ENCODE peak calls at places on chromosomes 16 and 17, in eight cellular contexts. E is A549, O is heart right ventricle, C is Calu3, X is IMR-90, L is upper lobe of left lung, Y is esophagus squamous epithelium, I is prostate gland. K is an unnamed sample.

GRCh38 chr17:51258756-51259573 is 884 bp downstream of the MBTD1 start:
- DNase-seq in C (peak), X (no peak), L (no peak), E (peak), O (peak), I (peak), Y (no peak), K (no peak)

GRCh38 chr17:44076716-44077594 is 6.4 kb downstream of the G6PC3 start:
- DNase-seq in Y (no peak), I (peak), O (no peak), X (no peak), E (no peak), L (no peak), C (no peak), K (no peak)

GRCh38 chr17:43356450-43356849 is 42.3 kb upstream of the ARL4D start:
- DNase-seq in C (no peak), E (no peak), L (no peak), O (no peak), X (no peak), I (no peak), Y (no peak), K (no peak)

GRCh38 chr17:66834919-66835454 is at the start of gene CACNG5:
- DNase-seq in O (no peak), L (no peak), Y (no peak), E (no peak), X (no peak), I (no peak), C (no peak), K (no peak)

GRCh38 chr16:27547134-27547533 is 2.6 kb downstream of the GTF3C1 start:
- DNase-seq in L (no peak), O (no peak), I (no peak), C (no peak), E (no peak), X (peak), Y (no peak), K (no peak)

GRCh38 chr17:67602974-67603373 is 114.8 kb upstream of the NOL11 start:
- DNase-seq in C (peak), X (peak), L (no peak), E (peak), Y (no peak), I (no peak), O (no peak), K (no peak)

GRCh38 chr16:23917621-23918020 is 81.8 kb downstream of the PRKCB start:
- DNase-seq in C (no peak), X (no peak), E (no peak), I (no peak), L (no peak), Y (no peak), O (no peak), K (no peak)

GRCh38 chr16:7221157-7221556 is 111.5 kb upstream of the RBFOX1 start:
- DNase-seq in Y (no peak), E (no peak), I (no peak), X (no peak), O (no peak), L (no peak), C (no peak), K (no peak)

GRCh38 chr16:68762996-68763756 is 26.1 kb downstream of the CDH1 start:
- DNase-seq in I (peak), E (no peak), X (no peak), L (no peak), Y (no peak), O (no peak), C (no peak), K (no peak)

GRCh38 chr16:10370096-10370726 is 15.7 kb upstream of the ATF7IP2 start:
- DNase-seq in O (no peak), L (no peak), C (no peak), E (no peak), X (no peak), I (no peak), Y (no peak), K (no peak)

GRCh38 chr16:10373556-10373955 is 12.3 kb upstream of the ATF7IP2 start:
- DNase-seq in L (no peak), E (no peak), O (no peak), C (no peak), X (no peak), I (no peak), Y (no peak), K (no peak)

GRCh38 chr16:10367616-10368188 is 18.2 kb upstream of the ATF7IP2 start:
- DNase-seq in I (no peak), Y (no peak), C (no peak), L (no peak), E (no peak), O (no peak), X (no peak), K (no peak)

GRCh38 chr16:10371592-10371991 is 14.3 kb upstream of the ATF7IP2 start:
- DNase-seq in E (no peak), O (no peak), I (no peak), L (no peak), Y (no peak), X (no peak), C (no peak), K (no peak)

GRCh38 chr16:10368984-10369551 is 16.8 kb upstream of the ATF7IP2 start:
- DNase-seq in C (no peak), I (no peak), O (no peak), L (no peak), E (peak), X (no peak), Y (no peak), K (no peak)
- TF ChIP-seq CTCF in C (no peak), I (no peak), O (no peak), L (no peak), E (no peak), X (no peak), Y (no peak), K (no peak)

GRCh38 chr17:6326483-6326882 is 108.4 kb downstream of the AIPL1 start:
- DNase-seq in E (no peak), Y (no peak), O (no peak), I (no peak), C (no peak), L (no peak), X (no peak), K (no peak)

GRCh38 chr17:6325741-6326140 is 109.2 kb downstream of the AIPL1 start:
- DNase-seq in E (no peak), O (no peak), X (no peak), L (no peak), Y (no peak), I (no peak), C (no peak), K (no peak)

GRCh38 chr17:6328279-6328678 is 106.6 kb downstream of the AIPL1 start:
- DNase-seq in X (no peak), O (no peak), Y (no peak), E (peak), I (no peak), C (no peak), L (no peak), K (no peak)

GRCh38 chr17:6327007-6327406 is 107.9 kb downstream of the AIPL1 start:
- DNase-seq in O (peak), C (no peak), Y (no peak), L (no peak), E (no peak), X (no peak), I (no peak), K (no peak)

DNA sequence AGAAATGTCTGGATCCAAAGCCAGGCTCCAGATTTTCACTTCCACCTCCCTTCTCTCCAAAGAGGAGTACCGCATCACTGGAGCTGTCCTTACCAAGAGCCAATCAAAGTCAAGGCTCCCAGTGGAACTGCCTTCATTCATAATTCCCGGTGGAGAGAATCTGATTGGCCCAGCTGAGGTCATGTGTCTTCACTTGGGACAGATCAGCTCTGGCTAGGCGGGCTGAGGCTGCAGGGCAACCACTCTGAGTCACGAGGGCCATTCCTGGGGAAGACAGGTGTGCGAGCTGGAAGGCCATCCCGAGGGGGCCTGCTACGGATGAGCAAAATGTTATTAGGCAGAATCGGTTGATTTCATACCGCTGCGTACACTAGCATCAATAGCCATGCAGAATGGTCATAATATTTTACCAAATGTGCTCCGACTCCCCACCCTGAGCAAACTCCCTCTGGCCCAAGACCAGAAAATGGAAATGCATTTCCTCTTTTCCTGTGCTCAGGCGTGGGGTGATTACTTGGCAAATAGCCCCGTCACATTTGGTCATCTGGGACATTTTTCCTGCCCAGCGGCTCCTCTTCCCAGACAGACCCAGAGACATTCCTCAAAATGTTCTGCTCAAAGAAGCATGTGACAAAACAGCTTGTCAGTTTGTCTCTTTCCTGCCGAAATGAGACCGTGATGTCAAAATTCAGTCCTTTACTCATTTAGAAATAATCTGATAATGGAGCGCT is 111.1 kb downstream of the AIPL1 start:
- DNase-seq in X (no peak), L (no peak), O (no peak), E (peak), C (no peak), Y (no peak), I (no peak), K (no peak)
- TF ChIP-seq CTCF in X (no peak), L (no peak), O (no peak), E (no peak), C (no peak), Y (no peak), I (no peak), K (no peak)

GRCh38 chr17:78349831-78350631 is 9.8 kb downstream of the SOCS3 start:
- DNase-seq in X (no peak), C (no peak), Y (no peak), O (no peak), L (no peak), E (no peak), I (no peak), K (no peak)
- TF ChIP-seq CTCF in X (no peak), C (no peak), Y (no peak), O (no peak), L (no peak), E (peak), I (no peak), K (no peak)

GRCh38 chr17:78490673-78491072 is 86.5 kb downstream of the DNAH17 start:
- DNase-seq in E (no peak), L (no peak), C (no peak), X (no peak), Y (no peak), O (no peak), I (no peak), K (no peak)

GRCh38 chr17:78491236-78492115 is 85.7 kb downstream of the DNAH17 start:
- DNase-seq in L (no peak), Y (no peak), X (no peak), O (no peak), I (no peak), E (no peak), C (no peak), K (no peak)

GRCh38 chr17:78488867-78489634 is 88.1 kb downstream of the DNAH17 start:
- DNase-seq in X (no peak), O (no peak), Y (no peak), I (no peak), C (no peak), E (peak), L (no peak), K (no peak)

GRCh38 chr17:78488156-78488555 is 89.0 kb downstream of the DNAH17 start:
- DNase-seq in C (no peak), I (no peak), E (no peak), Y (no peak), O (no peak), X (no peak), L (no peak), K (no peak)

DNA sequence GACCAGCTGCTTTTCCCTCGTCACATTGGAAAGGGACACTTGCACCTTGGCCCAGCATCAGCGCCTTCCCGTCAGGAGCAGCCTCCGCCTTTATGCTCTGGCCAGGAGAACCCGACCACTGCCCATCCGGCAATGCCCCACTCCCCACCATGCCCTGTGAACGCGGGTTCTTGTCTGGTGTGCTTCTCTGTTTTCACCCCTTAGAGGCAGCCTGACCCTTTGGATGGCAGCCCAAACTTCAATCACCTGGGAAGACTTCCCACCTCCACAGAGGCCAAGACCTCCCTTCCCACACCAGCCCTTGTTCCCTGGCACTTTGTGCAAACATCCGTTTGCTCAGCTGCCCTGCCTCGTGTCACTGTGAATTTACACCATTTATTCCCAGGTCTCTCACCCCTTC is 87.0 kb downstream of the DNAH17 start:
- DNase-seq in C (no peak), O (no peak), L (no peak), I (no peak), Y (no peak), E (no peak), X (no peak), K (no peak)
- TF ChIP-seq CTCF in C (no peak), O (no peak), L (no peak), I (no peak), Y (no peak), E (no peak), X (no peak), K (no peak)